ENCODE peak calls at places on chromosomes 7 and 10, in five cellular contexts. One of them, this sample, is unnamed.

GRCh38 chr7:157335991-157336382 is 817 bp upstream of the DNAJB6 start:
- DNase-seq in iris pigment epithelial cell: no peak
- DNase-seq in stimulated activated CD8-positive, alpha-beta memory T cell treated with anti-CD3 and anti-CD28 coated beads, Interleukin-4, amount 100 ng/mL, for 1 hour: no peak
- DNase-seq in fibroblast of lung: no peak
- DNase-seq in stimulated activated CD4-positive, alpha-beta T cell treated with anti-CD3 and anti-CD28 coated beads, Interleukin-1b, Interleukin-23, amount 100 ng/mL, for 1 hour: no peak
- DNase-seq in this sample: no peak

GRCh38 chr7:34837826-34838225 is 179.8 kb downstream of the NPSR1 start:
- DNase-seq in stimulated activated CD4-positive, alpha-beta T cell treated with anti-CD3 and anti-CD28 coated beads, Interleukin-1b, Interleukin-23, amount 100 ng/mL, for 1 hour: no peak
- DNase-seq in fibroblast of lung: no peak
- DNase-seq in iris pigment epithelial cell: peak; percentile 15
- DNase-seq in stimulated activated CD8-positive, alpha-beta memory T cell treated with anti-CD3 and anti-CD28 coated beads, Interleukin-4, amount 100 ng/mL, for 1 hour: no peak
- DNase-seq in this sample: no peak

GRCh38 chr10:61804414-61804813 is 97.1 kb upstream of the ARID5B start:
- DNase-seq in fibroblast of lung: peak; percentile 45
- DNase-seq in iris pigment epithelial cell: peak; percentile 50
- DNase-seq in stimulated activated CD4-positive, alpha-beta T cell treated with anti-CD3 and anti-CD28 coated beads, Interleukin-1b, Interleukin-23, amount 100 ng/mL, for 1 hour: no peak
- DNase-seq in stimulated activated CD8-positive, alpha-beta memory T cell treated with anti-CD3 and anti-CD28 coated beads, Interleukin-4, amount 100 ng/mL, for 1 hour: no peak
- DNase-seq in this sample: no peak

GRCh38 chr7:41987-42386 is 150.4 kb upstream of the FAM20C start:
- DNase-seq in stimulated activated CD8-positive, alpha-beta memory T cell treated with anti-CD3 and anti-CD28 coated beads, Interleukin-4, amount 100 ng/mL, for 1 hour: no peak
- DNase-seq in fibroblast of lung: peak; percentile 12
- DNase-seq in stimulated activated CD4-positive, alpha-beta T cell treated with anti-CD3 and anti-CD28 coated beads, Interleukin-1b, Interleukin-23, amount 100 ng/mL, for 1 hour: no peak
- DNase-seq in iris pigment epithelial cell: no peak
- DNase-seq in this sample: no peak

GRCh38 chr7:116305485-116306408 is 95.4 kb downstream of the TES start:
- DNase-seq in stimulated activated CD4-positive, alpha-beta T cell treated with anti-CD3 and anti-CD28 coated beads, Interleukin-1b, Interleukin-23, amount 100 ng/mL, for 1 hour: no peak
- DNase-seq in iris pigment epithelial cell: peak; percentile 53
- DNase-seq in stimulated activated CD8-positive, alpha-beta memory T cell treated with anti-CD3 and anti-CD28 coated beads, Interleukin-4, amount 100 ng/mL, for 1 hour: no peak
- DNase-seq in fibroblast of lung: peak; percentile 64
- DNase-seq in this sample: no peak

GRCh38 chr7:151866761-151867650 is 9.9 kb downstream of the PRKAG2 start:
- DNase-seq in fibroblast of lung: no peak
- DNase-seq in iris pigment epithelial cell: no peak
- DNase-seq in stimulated activated CD8-positive, alpha-beta memory T cell treated with anti-CD3 and anti-CD28 coated beads, Interleukin-4, amount 100 ng/mL, for 1 hour: no peak
- DNase-seq in stimulated activated CD4-positive, alpha-beta T cell treated with anti-CD3 and anti-CD28 coated beads, Interleukin-1b, Interleukin-23, amount 100 ng/mL, for 1 hour: no peak
- DNase-seq in this sample: no peak

GRCh38 chr10:49283491-49283890 is 15.5 kb upstream of the C10orf71 start:
- DNase-seq in fibroblast of lung: no peak
- DNase-seq in stimulated activated CD4-positive, alpha-beta T cell treated with anti-CD3 and anti-CD28 coated beads, Interleukin-1b, Interleukin-23, amount 100 ng/mL, for 1 hour: no peak
- DNase-seq in iris pigment epithelial cell: no peak
- DNase-seq in stimulated activated CD8-positive, alpha-beta memory T cell treated with anti-CD3 and anti-CD28 coated beads, Interleukin-4, amount 100 ng/mL, for 1 hour: no peak
- DNase-seq in this sample: no peak

GRCh38 chr7:130814753-130815152 is 80.7 kb upstream of the KLF14 start:
- DNase-seq in iris pigment epithelial cell: peak; percentile 47
- DNase-seq in stimulated activated CD4-positive, alpha-beta T cell treated with anti-CD3 and anti-CD28 coated beads, Interleukin-1b, Interleukin-23, amount 100 ng/mL, for 1 hour: no peak
- DNase-seq in stimulated activated CD8-positive, alpha-beta memory T cell treated with anti-CD3 and anti-CD28 coated beads, Interleukin-4, amount 100 ng/mL, for 1 hour: no peak
- DNase-seq in fibroblast of lung: peak; percentile 64
- DNase-seq in this sample: no peak

GRCh38 chr7:100897111-100897608 is 1.5 kb upstream of the ACHE start:
- DNase-seq in iris pigment epithelial cell: peak; percentile 11
- DNase-seq in stimulated activated CD8-positive, alpha-beta memory T cell treated with anti-CD3 and anti-CD28 coated beads, Interleukin-4, amount 100 ng/mL, for 1 hour: no peak
- DNase-seq in stimulated activated CD4-positive, alpha-beta T cell treated with anti-CD3 and anti-CD28 coated beads, Interleukin-1b, Interleukin-23, amount 100 ng/mL, for 1 hour: no peak
- DNase-seq in fibroblast of lung: no peak
- DNase-seq in this sample: no peak

GRCh38 chr7:77482015-77482414 is 55.1 kb upstream of the PTPN12 start:
- DNase-seq in stimulated activated CD4-positive, alpha-beta T cell treated with anti-CD3 and anti-CD28 coated beads, Interleukin-1b, Interleukin-23, amount 100 ng/mL, for 1 hour: no peak
- DNase-seq in stimulated activated CD8-positive, alpha-beta memory T cell treated with anti-CD3 and anti-CD28 coated beads, Interleukin-4, amount 100 ng/mL, for 1 hour: no peak
- DNase-seq in iris pigment epithelial cell: peak; percentile 34
- DNase-seq in fibroblast of lung: no peak
- DNase-seq in this sample: no peak

GRCh38 chr10:102334106-102334505 is 61.4 kb upstream of the NFKB2 start:
- DNase-seq in stimulated activated CD8-positive, alpha-beta memory T cell treated with anti-CD3 and anti-CD28 coated beads, Interleukin-4, amount 100 ng/mL, for 1 hour: no peak
- DNase-seq in fibroblast of lung: peak; percentile 41
- DNase-seq in iris pigment epithelial cell: peak; percentile 76
- DNase-seq in stimulated activated CD4-positive, alpha-beta T cell treated with anti-CD3 and anti-CD28 coated beads, Interleukin-1b, Interleukin-23, amount 100 ng/mL, for 1 hour: no peak
- DNase-seq in this sample: no peak

GRCh38 chr10:115849197-115849596 is 423.8 kb downstream of the GFRA1 start:
- DNase-seq in iris pigment epithelial cell: peak; percentile 44
- DNase-seq in stimulated activated CD4-positive, alpha-beta T cell treated with anti-CD3 and anti-CD28 coated beads, Interleukin-1b, Interleukin-23, amount 100 ng/mL, for 1 hour: no peak
- DNase-seq in stimulated activated CD8-positive, alpha-beta memory T cell treated with anti-CD3 and anti-CD28 coated beads, Interleukin-4, amount 100 ng/mL, for 1 hour: no peak
- DNase-seq in fibroblast of lung: no peak
- DNase-seq in this sample: no peak

GRCh38 chr10:59273453-59273852 is 88.9 kb downstream of the FAM13C start:
- DNase-seq in iris pigment epithelial cell: no peak
- DNase-seq in stimulated activated CD8-positive, alpha-beta memory T cell treated with anti-CD3 and anti-CD28 coated beads, Interleukin-4, amount 100 ng/mL, for 1 hour: no peak
- DNase-seq in fibroblast of lung: peak; percentile 60
- DNase-seq in stimulated activated CD4-positive, alpha-beta T cell treated with anti-CD3 and anti-CD28 coated beads, Interleukin-1b, Interleukin-23, amount 100 ng/mL, for 1 hour: no peak
- DNase-seq in this sample: no peak

GRCh38 chr10:32031920-32032319 is 24.3 kb downstream of the KIF5B start:
- DNase-seq in stimulated activated CD8-positive, alpha-beta memory T cell treated with anti-CD3 and anti-CD28 coated beads, Interleukin-4, amount 100 ng/mL, for 1 hour: no peak
- DNase-seq in stimulated activated CD4-positive, alpha-beta T cell treated with anti-CD3 and anti-CD28 coated beads, Interleukin-1b, Interleukin-23, amount 100 ng/mL, for 1 hour: no peak
- DNase-seq in iris pigment epithelial cell: no peak
- DNase-seq in fibroblast of lung: no peak
- DNase-seq in this sample: no peak